ENCODE peak calls at places on chromosomes 6 and 20, in nine cellular contexts. T is fibroblast of lung; X is endothelial cell; S is HL-60; Y is CD8-positive, alpha-beta T cell; G is neural crest cell; M is psoas muscle; N is fibroblast of mammary gland; R is natural killer cell. I is an unnamed sample.

GRCh38 chr6:138640028-138640427 is 133.5 kb upstream of the CCDC28A start:
- DNase-seq in N (no peak), S (no peak), G (no peak), M (no peak), Y (no peak), R (no peak), X (no peak), T (no peak), I (no peak)

GRCh38 chr20:41370176-41370575 is 3.6 kb upstream of the EMILIN3 start:
- DNase-seq in R (no peak), X (no peak), T (no peak), Y (no peak), N (no peak), S (no peak), M (no peak), G (no peak), I (peak)

GRCh38 chr6:125004797-125005595 is 42.8 kb downstream of the RNF217 start:
- DNase-seq in G (no peak), S (no peak), M (no peak), T (no peak), X (no peak), Y (no peak), R (no peak), N (no peak), I (no peak)

GRCh38 chr6:122098091-122098769 is 301.2 kb upstream of the HSF2 start:
- DNase-seq in X (no peak), S (no peak), M (no peak), Y (no peak), N (peak), T (peak), G (no peak), R (no peak), I (no peak)

GRCh38 chr6:159969204-159969912 is 476 bp downstream of the IGF2R start:
- DNase-seq in X (peak), S (no peak), M (peak), Y (peak), T (no peak), G (peak), R (peak), N (no peak), I (peak)

GRCh38 chr20:18856873-18857272 is 43.3 kb downstream of the SCP2D1 start:
- DNase-seq in M (no peak), R (no peak), S (no peak), T (no peak), Y (no peak), N (no peak), X (no peak), G (no peak), I (no peak)

GRCh38 chr20:1965520-1966278 is 28.2 kb downstream of the PDYN start:
- DNase-seq in X (peak), G (peak), R (peak), N (peak), T (peak), S (peak), Y (peak), M (peak), I (peak)

GRCh38 chr6:13682346-13682745 is 29.3 kb downstream of the RANBP9 start:
- DNase-seq in N (no peak), G (no peak), M (no peak), Y (no peak), X (no peak), S (no peak), T (no peak), R (no peak), I (no peak)

GRCh38 chr20:19697415-19697814 is 60.6 kb upstream of the RIN2 start:
- DNase-seq in G (no peak), X (no peak), S (no peak), T (no peak), M (no peak), R (no peak), Y (no peak), N (no peak), I (peak)

GRCh38 chr6:161242779-161243693 is 30.8 kb downstream of the AGPAT4 start:
- DNase-seq in G (no peak), X (peak), T (peak), S (peak), M (peak), R (peak), N (peak), Y (peak), I (no peak)

GRCh38 chr6:10316327-10316726 is 98.5 kb downstream of the TFAP2A start:
- DNase-seq in S (no peak), R (no peak), G (peak), Y (no peak), N (no peak), X (no peak), M (no peak), T (peak), I (peak)

GRCh38 chr6:2684059-2684749 is 66.5 kb downstream of the MYLK4 start:
- DNase-seq in T (peak), G (no peak), S (no peak), N (peak), M (no peak), Y (no peak), R (no peak), X (no peak), I (peak)

GRCh38 chr6:87722831-87723726 is 21.0 kb upstream of the AKIRIN2 start:
- DNase-seq in R (no peak), N (peak), S (peak), M (peak), Y (no peak), T (peak), G (no peak), X (no peak), I (peak)

GRCh38 chr20:20594171-20594530 is 118.3 kb downstream of the RALGAPA2 start:
- DNase-seq in X (no peak), N (peak), S (no peak), G (no peak), R (no peak), T (peak), Y (no peak), M (no peak), I (peak)

GRCh38 chr6:14141531-14141930 is 24.0 kb downstream of the CD83 start:
- DNase-seq in G (no peak), X (no peak), N (no peak), R (no peak), T (no peak), S (no peak), Y (no peak), M (no peak), I (no peak)

GRCh38 chr6:162442675-162443074 is 284.9 kb downstream of the PRKN start:
- DNase-seq in S (no peak), Y (no peak), G (peak), R (no peak), M (no peak), X (peak), T (peak), N (peak), I (peak)

GRCh38 chr6:5706094-5707033 is 300.4 kb downstream of the NRN1 start:
- DNase-seq in G (no peak), N (no peak), S (no peak), T (peak), Y (no peak), X (no peak), M (no peak), R (no peak), I (no peak)

DNA sequence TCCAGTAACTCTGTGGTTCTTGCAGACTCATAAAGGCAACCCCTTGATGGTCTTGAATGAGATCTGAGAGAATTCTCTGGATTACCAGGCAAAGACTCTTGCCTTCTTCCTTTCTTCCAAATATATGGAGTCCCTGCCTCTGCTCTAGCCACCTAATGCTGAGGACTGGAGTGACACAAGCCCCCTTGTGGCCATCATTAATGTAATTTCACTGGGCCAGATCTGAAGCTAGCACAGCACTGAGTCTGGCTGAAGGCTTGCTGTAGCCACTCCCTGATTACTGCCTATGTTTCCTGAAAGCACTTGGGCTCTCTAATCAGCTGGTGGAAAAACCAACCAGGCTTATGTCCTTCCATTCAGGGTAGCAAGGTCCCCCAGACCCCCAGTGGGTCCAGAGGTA is 559.3 kb upstream of the IRAK1BP1 start:
- DNase-seq in Y (no peak), N (no peak), M (no peak), T (no peak), X (peak), R (no peak), S (no peak), G (peak), I (peak)
- TF ChIP-seq CTCF in Y (no peak), N (no peak), M (no peak), T (no peak), X (peak), R (no peak), S (no peak), G (no peak), I (peak)

GRCh38 chr6:99282479-99283062 is 66.9 kb downstream of the FAXC start:
- DNase-seq in S (no peak), N (peak), X (no peak), Y (no peak), R (no peak), T (peak), M (no peak), G (no peak), I (peak)
- TF ChIP-seq CTCF in S (peak), N (peak), X (peak), Y (no peak), R (no peak), T (peak), M (no peak), G (peak), I (peak)

GRCh38 chr6:116073765-116074450 is 13.2 kb upstream of the FRK start:
- DNase-seq in M (no peak), Y (no peak), R (no peak), G (no peak), X (no peak), S (no peak), T (peak), N (peak), I (peak)

GRCh38 chr6:116074732-116075387 is 14.2 kb upstream of the FRK start:
- DNase-seq in T (no peak), N (no peak), Y (no peak), M (no peak), R (no peak), X (no peak), G (no peak), S (no peak), I (no peak)

GRCh38 chr6:116066789-116067188 is 6.1 kb upstream of the FRK start:
- DNase-seq in Y (no peak), T (no peak), M (no peak), G (no peak), S (no peak), X (no peak), R (no peak), N (no peak), I (no peak)

GRCh38 chr6:116072368-116072767 is 11.7 kb upstream of the FRK start:
- DNase-seq in S (no peak), M (no peak), T (no peak), G (no peak), R (no peak), X (peak), N (no peak), Y (no peak), I (no peak)

DNA sequence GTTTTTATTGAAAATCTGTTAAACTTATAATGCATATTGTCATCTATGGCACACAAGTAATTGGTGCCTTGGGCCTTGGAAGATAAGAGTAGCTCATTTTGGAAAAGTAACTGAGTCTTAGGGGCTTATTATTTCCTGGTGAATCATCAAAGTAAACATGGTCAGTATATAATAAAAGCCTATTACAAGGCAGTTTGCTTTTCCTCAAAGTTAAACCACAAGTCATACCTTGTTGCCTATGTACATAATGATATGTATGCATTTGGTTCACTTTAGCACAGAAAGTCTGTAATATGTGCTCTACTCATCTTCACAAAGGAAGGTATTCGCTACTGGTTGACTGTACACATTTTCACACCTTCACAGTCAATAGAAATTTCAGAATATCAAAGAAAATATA is 10.3 kb upstream of the FRK start:
- DNase-seq in R (no peak), N (no peak), X (no peak), M (no peak), Y (no peak), S (no peak), T (no peak), G (no peak), I (no peak)
- TF ChIP-seq CTCF in R (no peak), N (no peak), X (no peak), M (no peak), Y (no peak), S (no peak), T (no peak), G (no peak), I (no peak)

GRCh38 chr20:54061106-54061881 is 9.1 kb downstream of the BCAS1 start:
- DNase-seq in X (no peak), Y (no peak), R (no peak), M (no peak), T (peak), G (no peak), N (peak), S (no peak), I (peak)

GRCh38 chr20:54059691-54060364 is 10.6 kb downstream of the BCAS1 start:
- DNase-seq in T (no peak), R (no peak), Y (no peak), X (no peak), M (no peak), G (no peak), S (no peak), N (no peak), I (no peak)

GRCh38 chr20:54054516-54054915 is 15.9 kb downstream of the BCAS1 start:
- DNase-seq in G (no peak), T (no peak), S (no peak), R (no peak), M (no peak), N (no peak), Y (no peak), X (no peak), I (no peak)

GRCh38 chr20:54058420-54059139 is 11.8 kb downstream of the BCAS1 start:
- DNase-seq in T (no peak), R (no peak), N (no peak), M (no peak), X (no peak), G (no peak), Y (no peak), S (no peak), I (no peak)

GRCh38 chr20:54056762-54057639 is 13.4 kb downstream of the BCAS1 start:
- DNase-seq in X (no peak), S (no peak), N (no peak), Y (no peak), R (no peak), M (no peak), G (no peak), T (no peak), I (no peak)
- TF ChIP-seq CTCF in X (no peak), S (no peak), N (peak), Y (no peak), R (no peak), M (no peak), G (no peak), T (no peak), I (no peak)

GRCh38 chr6:119348308-119349040 is 1.1 kb downstream of the MAN1A1 start:
- DNase-seq in S (no peak), G (peak), Y (peak), R (peak), X (peak), N (no peak), T (no peak), M (peak), I (no peak)

GRCh38 chr6:119349041-119349340 is 570 bp downstream of the MAN1A1 start:
- DNase-seq in G (peak), Y (no peak), S (no peak), M (no peak), R (peak), T (no peak), N (no peak), X (no peak), I (no peak)

GRCh38 chr6:119350202-119351004 is 842 bp upstream of the MAN1A1 start:
- DNase-seq in X (no peak), G (no peak), R (no peak), T (peak), N (peak), M (no peak), S (no peak), Y (peak), I (peak)

GRCh38 chr6:119351005-119351394 is 1.4 kb upstream of the MAN1A1 start:
- DNase-seq in M (no peak), Y (no peak), S (no peak), N (peak), X (no peak), R (no peak), G (no peak), T (peak), I (peak)

DNA sequence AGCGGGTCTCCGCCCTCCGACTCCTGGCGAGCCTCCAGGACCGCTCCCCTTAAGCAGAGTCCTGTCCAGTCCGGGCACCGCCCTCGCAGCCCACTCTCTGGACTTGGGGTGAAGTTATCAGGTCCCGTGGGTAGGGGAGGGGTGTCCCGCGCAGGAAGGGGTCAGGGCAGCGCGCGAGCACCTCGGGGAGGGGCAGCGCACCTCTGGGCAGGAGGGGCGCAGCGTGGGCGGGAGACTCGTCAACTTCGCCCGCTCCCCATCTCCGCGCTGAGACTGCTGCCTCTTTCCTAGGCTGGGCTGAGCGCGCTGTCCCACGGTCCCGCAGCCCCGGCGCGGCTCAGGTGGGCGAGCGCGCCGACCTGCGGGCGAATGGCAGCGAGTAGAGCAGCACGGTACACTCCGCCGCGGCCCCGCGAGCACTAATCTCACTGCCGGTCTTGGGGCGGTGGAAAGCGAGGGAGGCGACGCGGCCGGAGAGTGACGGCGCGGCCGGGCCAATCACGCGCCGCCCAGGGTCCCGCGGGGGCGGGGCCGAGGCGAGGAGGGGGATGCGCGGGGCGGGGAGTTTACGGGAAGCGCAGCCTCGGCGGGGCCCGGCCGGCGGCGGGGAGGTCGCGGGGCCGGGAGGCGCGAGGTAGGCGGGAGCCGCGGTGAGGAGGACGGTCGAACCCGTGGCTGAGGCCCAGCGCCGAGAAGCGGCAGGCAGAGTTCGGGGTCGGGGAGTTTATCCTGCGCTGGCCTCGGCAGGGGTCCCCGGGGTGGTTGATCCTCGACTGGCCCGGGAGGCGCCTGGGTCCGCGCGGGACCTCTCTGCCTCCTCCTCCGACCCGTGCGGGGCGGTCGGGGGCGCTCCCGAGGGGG is at the start of gene MAN1A1:
- DNase-seq in M (peak), S (peak), G (peak), N (peak), Y (peak), R (peak), X (peak), T (peak), I (peak)
- TF ChIP-seq CTCF in M (no peak), S (no peak), G (no peak), N (no peak), Y (no peak), R (no peak), X (no peak), T (no peak), I (no peak)

DNA sequence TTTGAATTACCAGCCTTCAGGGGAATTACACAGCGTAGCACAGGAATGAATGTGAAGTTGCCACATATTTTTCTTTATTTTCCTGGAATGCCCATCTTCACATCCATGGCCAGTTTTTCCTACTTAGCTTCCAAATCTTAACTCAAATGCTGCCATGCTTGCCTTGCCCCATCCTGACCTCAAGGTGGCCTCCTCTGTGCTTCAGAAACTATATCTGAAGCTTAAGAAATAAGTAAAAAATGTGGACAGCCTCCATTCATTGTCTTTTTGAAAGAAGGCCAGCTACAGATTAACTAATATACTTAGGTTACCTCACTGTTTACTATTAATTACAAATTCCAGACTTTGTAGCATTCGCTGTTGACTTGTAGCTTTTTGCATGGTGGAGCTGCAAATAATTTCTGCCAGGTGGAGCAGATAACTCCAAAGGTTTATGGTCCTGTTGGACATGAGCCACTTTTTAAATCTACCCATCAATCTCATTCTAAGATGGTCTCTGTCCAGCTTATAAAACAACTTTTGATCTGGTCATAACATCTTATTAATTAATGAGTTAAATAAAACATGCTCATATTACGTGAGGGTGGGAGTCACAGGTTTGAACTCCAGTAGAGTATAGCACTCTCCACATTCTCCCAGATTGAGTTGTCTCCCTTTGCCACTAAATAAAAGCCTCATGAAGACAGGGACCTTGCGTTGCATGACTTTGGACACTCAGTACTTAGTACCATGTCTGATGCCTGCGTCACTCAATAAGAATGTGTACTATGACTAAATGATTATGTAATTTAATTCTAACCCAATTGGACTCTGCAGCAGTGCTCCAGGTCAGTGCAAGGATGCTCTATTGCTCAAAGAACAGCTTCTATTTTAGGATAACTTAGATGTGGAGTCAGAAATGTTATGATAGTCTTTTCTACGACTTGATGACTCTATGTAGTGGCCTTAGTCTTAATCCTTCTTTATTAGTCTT is 678.6 kb upstream of the CITED2 start:
- DNase-seq in M (no peak), X (peak), R (no peak), S (no peak), N (peak), G (no peak), T (peak), Y (no peak), I (no peak)
- TF ChIP-seq CTCF in M (no peak), X (peak), R (no peak), S (peak), N (peak), G (peak), T (peak), Y (no peak), I (peak)

DNA sequence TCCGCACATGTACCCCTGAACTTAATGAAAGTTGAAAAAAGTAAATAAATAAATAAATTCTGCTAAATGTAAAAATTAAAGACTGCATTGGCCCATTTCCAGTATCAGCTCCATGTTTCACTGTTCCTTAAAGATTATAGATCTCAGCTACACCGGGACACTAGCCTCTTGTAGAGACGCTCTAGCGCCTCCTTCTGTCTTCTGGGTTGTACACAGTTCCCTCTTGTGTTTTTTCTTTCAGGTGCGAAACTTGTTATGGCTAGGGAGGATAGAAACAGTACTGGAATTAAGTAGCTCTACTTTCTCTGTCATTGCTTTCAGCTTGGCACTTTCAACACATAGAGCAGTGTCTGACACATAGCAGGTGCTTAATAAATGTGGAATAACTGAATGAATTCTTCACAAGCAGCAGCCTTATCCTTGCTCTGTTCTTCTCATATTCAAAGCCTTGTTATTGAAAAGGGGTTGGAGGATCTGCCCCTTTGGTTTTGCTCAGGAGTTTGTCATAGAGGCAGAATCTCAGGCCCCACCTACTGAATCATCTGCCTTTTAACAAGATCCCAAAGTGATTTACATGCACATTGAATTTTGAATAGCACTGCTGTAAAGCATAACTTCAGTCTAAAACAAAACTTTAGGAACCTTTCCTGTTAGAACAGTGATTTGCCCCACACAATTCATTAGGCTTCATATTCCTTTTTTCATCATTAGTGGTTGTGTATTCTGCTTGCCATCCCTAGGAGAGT is 92.3 kb downstream of the FIG4 start:
- DNase-seq in T (no peak), G (no peak), R (no peak), N (peak), M (no peak), X (peak), S (no peak), Y (no peak), I (peak)
- TF ChIP-seq CTCF in T (no peak), G (peak), R (peak), N (peak), M (peak), X (no peak), S (no peak), Y (no peak), I (no peak)

I was measured in MCF 10A.